ENCODE peak calls at places on chromosomes 12 and 14, in seven cellular contexts. One of them, this sample, is unnamed.

GRCh38 chr14:64645220-64645891 is 58.9 kb upstream of the PLEKHG3 start:
- DNase-seq in astrocyte of the spinal cord: peak; percentile 96
- DNase-seq in gastrocnemius medialis: no peak
- DNase-seq in AG09319: peak; percentile 42
- DNase-seq in left lung: no peak
- DNase-seq in heart left ventricle: no peak
- DNase-seq in dorsolateral prefrontal cortex: no peak
- DNase-seq in this sample: no peak

GRCh38 chr12:46562625-46563228 is 190.2 kb upstream of the SLC38A2 start:
- DNase-seq in dorsolateral prefrontal cortex: no peak
- DNase-seq in heart left ventricle: no peak
- DNase-seq in left lung: no peak
- DNase-seq in gastrocnemius medialis: no peak
- DNase-seq in AG09319: peak; percentile 66
- DNase-seq in astrocyte of the spinal cord: peak; percentile 86
- DNase-seq in this sample: no peak

GRCh38 chr12:48001426-48002178 is 2.7 kb downstream of the COL2A1 start:
- DNase-seq in dorsolateral prefrontal cortex: no peak
- DNase-seq in gastrocnemius medialis: no peak
- DNase-seq in AG09319: no peak
- DNase-seq in left lung: peak; percentile 83
- DNase-seq in astrocyte of the spinal cord: peak; percentile 29
- DNase-seq in heart left ventricle: no peak
- DNase-seq in this sample: peak; percentile 58

GRCh38 chr12:61758661-61759060 is 501.5 kb upstream of the USP15 start:
- DNase-seq in gastrocnemius medialis: no peak
- DNase-seq in heart left ventricle: no peak
- DNase-seq in AG09319: no peak
- DNase-seq in astrocyte of the spinal cord: no peak
- DNase-seq in left lung: no peak
- DNase-seq in dorsolateral prefrontal cortex: no peak
- DNase-seq in this sample: no peak

GRCh38 chr14:105107781-105108515 is 42.7 kb upstream of the GPR132 start:
- DNase-seq in AG09319: no peak
- DNase-seq in heart left ventricle: no peak
- DNase-seq in dorsolateral prefrontal cortex: no peak
- DNase-seq in astrocyte of the spinal cord: no peak
- DNase-seq in gastrocnemius medialis: no peak
- DNase-seq in left lung: no peak
- DNase-seq in this sample: no peak

GRCh38 chr14:51394391-51394790 is 154.3 kb downstream of the TMX1 start:
- DNase-seq in dorsolateral prefrontal cortex: no peak
- DNase-seq in AG09319: no peak
- DNase-seq in astrocyte of the spinal cord: no peak
- DNase-seq in left lung: no peak
- DNase-seq in gastrocnemius medialis: no peak
- DNase-seq in heart left ventricle: no peak
- DNase-seq in this sample: no peak

GRCh38 chr12:20063116-20063515 is 305.2 kb upstream of the PDE3A start:
- DNase-seq in dorsolateral prefrontal cortex: no peak
- DNase-seq in astrocyte of the spinal cord: no peak
- DNase-seq in heart left ventricle: no peak
- DNase-seq in left lung: no peak
- DNase-seq in AG09319: no peak
- DNase-seq in gastrocnemius medialis: no peak
- DNase-seq in this sample: no peak

GRCh38 chr14:30751646-30752416 is 122.5 kb upstream of the COCH start:
- DNase-seq in dorsolateral prefrontal cortex: no peak
- DNase-seq in AG09319: no peak
- DNase-seq in astrocyte of the spinal cord: no peak
- DNase-seq in heart left ventricle: no peak
- DNase-seq in left lung: no peak
- DNase-seq in gastrocnemius medialis: no peak
- DNase-seq in this sample: no peak

GRCh38 chr12:55619352-55620138 is 17.1 kb upstream of the OR10P1 start:
- DNase-seq in gastrocnemius medialis: no peak
- DNase-seq in AG09319: peak; percentile 76
- DNase-seq in left lung: no peak
- DNase-seq in dorsolateral prefrontal cortex: no peak
- DNase-seq in heart left ventricle: no peak
- DNase-seq in astrocyte of the spinal cord: peak; percentile 93
- DNase-seq in this sample: no peak

GRCh38 chr14:31990959-31991541 is 86.1 kb upstream of the ARHGAP5 start:
- DNase-seq in dorsolateral prefrontal cortex: no peak
- DNase-seq in gastrocnemius medialis: no peak
- DNase-seq in heart left ventricle: no peak
- DNase-seq in astrocyte of the spinal cord: peak; percentile 48
- DNase-seq in left lung: no peak
- DNase-seq in AG09319: no peak
- DNase-seq in this sample: no peak

GRCh38 chr12:75177997-75178396 is 31.6 kb downstream of the KCNC2 start:
- DNase-seq in AG09319: peak; percentile 39
- DNase-seq in astrocyte of the spinal cord: peak; percentile 93
- DNase-seq in gastrocnemius medialis: no peak
- DNase-seq in dorsolateral prefrontal cortex: no peak
- DNase-seq in heart left ventricle: no peak
- DNase-seq in left lung: no peak
- DNase-seq in this sample: no peak

GRCh38 chr14:102779574-102780315 is 2.5 kb downstream of the TRAF3 start:
- DNase-seq in left lung: no peak
- DNase-seq in gastrocnemius medialis: no peak
- DNase-seq in dorsolateral prefrontal cortex: no peak
- DNase-seq in heart left ventricle: no peak
- DNase-seq in astrocyte of the spinal cord: no peak
- DNase-seq in AG09319: no peak
- DNase-seq in this sample: no peak
- TF ChIP-seq CTCF in left lung: no peak
- TF ChIP-seq CTCF in gastrocnemius medialis: no peak
- TF ChIP-seq CTCF in dorsolateral prefrontal cortex: no peak
- TF ChIP-seq CTCF in heart left ventricle: no peak
- TF ChIP-seq CTCF in astrocyte of the spinal cord: no peak
- TF ChIP-seq CTCF in AG09319: no peak
- TF ChIP-seq CTCF in this sample: no peak

DNA sequence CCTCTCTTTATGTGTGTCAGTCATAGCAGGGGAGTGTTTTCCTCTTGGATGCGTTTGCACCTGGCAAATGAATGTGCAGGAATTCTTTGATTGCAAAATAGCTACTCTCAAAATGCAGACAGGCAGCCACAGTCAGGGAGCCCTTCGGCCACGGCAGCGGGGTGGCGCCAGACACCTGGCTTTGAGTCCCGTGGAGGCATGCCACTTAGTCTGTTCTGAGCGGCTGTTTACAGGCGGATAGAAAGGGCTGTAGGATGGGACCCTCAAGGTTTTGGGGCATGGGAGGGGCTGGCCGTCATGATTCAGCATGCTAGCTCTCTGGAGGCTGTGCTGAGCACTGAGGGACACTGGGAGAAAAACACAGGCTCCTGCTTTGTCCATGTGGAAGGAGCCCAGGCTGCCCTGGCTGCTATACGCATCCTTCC is 117.1 kb downstream of the SLC25A47 start:
- DNase-seq in heart left ventricle: peak; percentile 73
- DNase-seq in AG09319: no peak
- DNase-seq in dorsolateral prefrontal cortex: peak; percentile 86
- DNase-seq in gastrocnemius medialis: peak; percentile 40
- DNase-seq in astrocyte of the spinal cord: peak; percentile 76
- DNase-seq in left lung: peak; percentile 88
- DNase-seq in this sample: peak; percentile 68
- TF ChIP-seq CTCF in heart left ventricle: peak; percentile 70
- TF ChIP-seq CTCF in AG09319: peak; percentile 66
- TF ChIP-seq CTCF in dorsolateral prefrontal cortex: peak; percentile 58
- TF ChIP-seq CTCF in gastrocnemius medialis: peak; percentile 73
- TF ChIP-seq CTCF in astrocyte of the spinal cord: peak; percentile 89
- TF ChIP-seq CTCF in left lung: peak; percentile 51
- TF ChIP-seq CTCF in this sample: no peak

DNA sequence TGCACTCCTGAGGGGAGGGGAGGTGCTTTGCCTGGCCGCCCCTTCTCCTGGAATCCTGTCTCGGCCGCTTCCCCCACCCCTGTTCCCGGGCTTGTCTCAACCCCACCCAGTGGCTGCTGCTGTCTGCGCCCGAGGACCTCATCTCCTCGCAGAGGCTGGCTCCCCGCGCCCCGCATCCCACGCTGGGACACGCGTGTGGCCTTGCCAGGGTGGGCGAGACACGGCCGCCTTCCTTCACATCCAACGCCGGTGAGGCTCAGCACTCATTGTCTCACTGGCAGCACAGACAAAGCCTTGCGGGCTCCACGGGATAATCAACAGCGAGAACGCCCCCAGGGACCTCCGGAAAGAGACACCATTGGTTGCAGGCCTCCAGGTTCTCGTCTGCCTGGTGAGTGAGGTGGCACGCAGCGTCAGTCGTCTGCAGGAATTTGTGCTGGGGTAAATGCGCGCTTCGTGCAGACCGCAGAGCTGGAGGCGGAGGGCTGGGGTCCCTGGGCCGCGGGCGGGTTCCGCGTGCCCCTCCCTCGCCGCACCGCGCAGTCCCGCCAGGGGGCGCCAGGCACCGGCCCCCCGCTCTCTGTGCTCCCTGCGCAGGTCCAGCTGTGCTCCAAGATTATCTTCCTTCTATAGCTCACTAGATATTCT is 26.8 kb downstream of the CCDC177 start:
- DNase-seq in astrocyte of the spinal cord: peak; percentile 9
- DNase-seq in dorsolateral prefrontal cortex: peak; percentile 51
- DNase-seq in left lung: peak; percentile 82
- DNase-seq in AG09319: no peak
- DNase-seq in heart left ventricle: no peak
- DNase-seq in gastrocnemius medialis: no peak
- DNase-seq in this sample: peak; percentile 86
- TF ChIP-seq CTCF in astrocyte of the spinal cord: peak; percentile 71
- TF ChIP-seq CTCF in dorsolateral prefrontal cortex: peak; percentile 50
- TF ChIP-seq CTCF in left lung: peak; percentile 60
- TF ChIP-seq CTCF in AG09319: peak; percentile 49
- TF ChIP-seq CTCF in heart left ventricle: peak; percentile 58
- TF ChIP-seq CTCF in gastrocnemius medialis: no peak
- TF ChIP-seq CTCF in this sample: peak; percentile 97

GRCh38 chr12:12819752-12820311 is 6.7 kb downstream of the DDX47 start:
- DNase-seq in astrocyte of the spinal cord: peak; percentile 94
- DNase-seq in dorsolateral prefrontal cortex: no peak
- DNase-seq in left lung: no peak
- DNase-seq in gastrocnemius medialis: no peak
- DNase-seq in AG09319: peak; percentile 64
- DNase-seq in heart left ventricle: no peak
- DNase-seq in this sample: no peak
- TF ChIP-seq CTCF in astrocyte of the spinal cord: no peak
- TF ChIP-seq CTCF in dorsolateral prefrontal cortex: no peak
- TF ChIP-seq CTCF in left lung: no peak
- TF ChIP-seq CTCF in gastrocnemius medialis: no peak
- TF ChIP-seq CTCF in AG09319: no peak
- TF ChIP-seq CTCF in heart left ventricle: no peak
- TF ChIP-seq CTCF in this sample: no peak

GRCh38 chr12:118979763-118980406 is 1.5 kb upstream of the SRRM4 start:
- DNase-seq in left lung: no peak
- DNase-seq in AG09319: no peak
- DNase-seq in gastrocnemius medialis: no peak
- DNase-seq in heart left ventricle: no peak
- DNase-seq in dorsolateral prefrontal cortex: peak; percentile 58
- DNase-seq in astrocyte of the spinal cord: peak; percentile 4
- DNase-seq in this sample: peak; percentile 76
- TF ChIP-seq CTCF in left lung: peak; percentile 66
- TF ChIP-seq CTCF in AG09319: peak; percentile 39
- TF ChIP-seq CTCF in gastrocnemius medialis: peak; percentile 38
- TF ChIP-seq CTCF in heart left ventricle: peak; percentile 69
- TF ChIP-seq CTCF in dorsolateral prefrontal cortex: peak; percentile 54
- TF ChIP-seq CTCF in astrocyte of the spinal cord: peak; percentile 56
- TF ChIP-seq CTCF in this sample: peak; percentile 84

GRCh38 chr12:650983-651382 is 12.3 kb downstream of the NINJ2 start:
- DNase-seq in astrocyte of the spinal cord: no peak
- DNase-seq in AG09319: no peak
- DNase-seq in dorsolateral prefrontal cortex: no peak
- DNase-seq in gastrocnemius medialis: no peak
- DNase-seq in left lung: no peak
- DNase-seq in heart left ventricle: no peak
- DNase-seq in this sample: no peak
- TF ChIP-seq CTCF in astrocyte of the spinal cord: peak; percentile 4
- TF ChIP-seq CTCF in AG09319: no peak
- TF ChIP-seq CTCF in dorsolateral prefrontal cortex: no peak
- TF ChIP-seq CTCF in gastrocnemius medialis: peak; percentile 13
- TF ChIP-seq CTCF in left lung: no peak
- TF ChIP-seq CTCF in heart left ventricle: peak; percentile 18
- TF ChIP-seq CTCF in this sample: no peak

GRCh38 chr12:90250041-90250440 is 541.4 kb upstream of the ATP2B1 start:
- DNase-seq in astrocyte of the spinal cord: no peak
- DNase-seq in dorsolateral prefrontal cortex: no peak
- DNase-seq in gastrocnemius medialis: no peak
- DNase-seq in left lung: no peak
- DNase-seq in AG09319: no peak
- DNase-seq in heart left ventricle: no peak
- DNase-seq in this sample: no peak

GRCh38 chr12:90257927-90258624 is 549.4 kb upstream of the ATP2B1 start:
- DNase-seq in left lung: no peak
- DNase-seq in heart left ventricle: no peak
- DNase-seq in gastrocnemius medialis: no peak
- DNase-seq in astrocyte of the spinal cord: no peak
- DNase-seq in dorsolateral prefrontal cortex: no peak
- DNase-seq in AG09319: no peak
- DNase-seq in this sample: no peak

GRCh38 chr12:90250766-90251165 is 542.1 kb upstream of the ATP2B1 start:
- DNase-seq in AG09319: no peak
- DNase-seq in dorsolateral prefrontal cortex: no peak
- DNase-seq in astrocyte of the spinal cord: peak; percentile 58
- DNase-seq in heart left ventricle: no peak
- DNase-seq in left lung: no peak
- DNase-seq in gastrocnemius medialis: peak; percentile 23
- DNase-seq in this sample: no peak

GRCh38 chr12:90253142-90253541 is 544.5 kb upstream of the ATP2B1 start:
- DNase-seq in astrocyte of the spinal cord: no peak
- DNase-seq in dorsolateral prefrontal cortex: no peak
- DNase-seq in left lung: no peak
- DNase-seq in gastrocnemius medialis: no peak
- DNase-seq in heart left ventricle: no peak
- DNase-seq in AG09319: no peak
- DNase-seq in this sample: no peak

GRCh38 chr12:90253674-90254181 is 545.1 kb upstream of the ATP2B1 start:
- DNase-seq in heart left ventricle: peak; percentile 74
- DNase-seq in gastrocnemius medialis: peak; percentile 87
- DNase-seq in left lung: peak; percentile 71
- DNase-seq in AG09319: no peak
- DNase-seq in dorsolateral prefrontal cortex: peak; percentile 35
- DNase-seq in astrocyte of the spinal cord: peak; percentile 96
- DNase-seq in this sample: peak; percentile 67
- TF ChIP-seq CTCF in heart left ventricle: peak; percentile 13
- TF ChIP-seq CTCF in gastrocnemius medialis: no peak
- TF ChIP-seq CTCF in left lung: no peak
- TF ChIP-seq CTCF in AG09319: peak; percentile 4
- TF ChIP-seq CTCF in dorsolateral prefrontal cortex: no peak
- TF ChIP-seq CTCF in astrocyte of the spinal cord: peak; percentile 37
- TF ChIP-seq CTCF in this sample: no peak

GRCh38 chr12:26854028-26854387 is 21.0 kb upstream of the ITPR2 start:
- DNase-seq in AG09319: no peak
- DNase-seq in dorsolateral prefrontal cortex: no peak
- DNase-seq in gastrocnemius medialis: no peak
- DNase-seq in left lung: no peak
- DNase-seq in heart left ventricle: no peak
- DNase-seq in astrocyte of the spinal cord: no peak
- DNase-seq in this sample: no peak
- TF ChIP-seq CTCF in AG09319: no peak
- TF ChIP-seq CTCF in dorsolateral prefrontal cortex: no peak
- TF ChIP-seq CTCF in gastrocnemius medialis: no peak
- TF ChIP-seq CTCF in left lung: no peak
- TF ChIP-seq CTCF in heart left ventricle: no peak
- TF ChIP-seq CTCF in astrocyte of the spinal cord: no peak
- TF ChIP-seq CTCF in this sample: no peak